ENCODE peak calls at places on chromosomes 16 and 17, in seven cellular contexts. Q, Z, M, E, B, D and O are unnamed samples.

GRCh38 chr17:83004791-83005380 is 74.5 kb upstream of the METRNL start:
- DNase-seq in Q (no peak), Z (no peak), M (no peak), E (no peak), B (no peak), D (no peak), O (no peak)

GRCh38 chr17:30398328-30399041 is 19.8 kb downstream of the CPD start:
- DNase-seq in Q (no peak), Z (no peak), M (no peak), E (no peak), B (no peak), D (no peak), O (no peak)

GRCh38 chr16:21277045-21277926 is 804 bp downstream of the CRYM start:
- DNase-seq in Q (no peak), Z (no peak), M (no peak), E (no peak), B (no peak), D (no peak), O (peak)

GRCh38 chr16:13510425-13511151 is 409.4 kb upstream of the ERCC4 start:
- DNase-seq in Q (no peak), Z (no peak), M (no peak), E (no peak), B (peak), D (no peak), O (no peak)

GRCh38 chr17:67449885-67450755 is 73.0 kb downstream of the PITPNC1 start:
- DNase-seq in Q (no peak), Z (no peak), M (no peak), E (no peak), B (no peak), D (no peak), O (no peak)

GRCh38 chr17:49200423-49201083 is 9.8 kb downstream of the GNGT2 start:
- DNase-seq in Q (no peak), Z (no peak), M (no peak), E (no peak), B (no peak), D (no peak), O (no peak)

GRCh38 chr16:79430129-79430789 is 170.3 kb downstream of the MAF start:
- DNase-seq in Q (no peak), Z (no peak), M (no peak), E (no peak), B (no peak), D (no peak), O (no peak)

GRCh38 chr16:71430744-71431143 is 11.1 kb downstream of the TLE7 start:
- DNase-seq in Q (no peak), Z (no peak), M (no peak), E (no peak), B (no peak), D (no peak), O (no peak)

GRCh38 chr17:73420897-73421296 is 109.1 kb upstream of the CDC42EP4 start:
- DNase-seq in Q (peak), Z (no peak), M (no peak), E (peak), B (peak), D (no peak), O (no peak)

GRCh38 chr16:10036951-10037350 is 145.3 kb downstream of the GRIN2A start:
- DNase-seq in Q (no peak), Z (no peak), M (no peak), E (no peak), B (no peak), D (no peak), O (no peak)

GRCh38 chr16:10033561-10033960 is 148.7 kb downstream of the GRIN2A start:
- DNase-seq in Q (no peak), Z (no peak), M (no peak), E (no peak), B (no peak), D (no peak), O (no peak)

GRCh38 chr16:10039220-10040096 is 142.8 kb downstream of the GRIN2A start:
- DNase-seq in Q (no peak), Z (no peak), M (no peak), E (peak), B (peak), D (no peak), O (no peak)

GRCh38 chr16:10040136-10041080 is 141.8 kb downstream of the GRIN2A start:
- DNase-seq in Q (no peak), Z (no peak), M (no peak), E (no peak), B (no peak), D (no peak), O (no peak)

DNA sequence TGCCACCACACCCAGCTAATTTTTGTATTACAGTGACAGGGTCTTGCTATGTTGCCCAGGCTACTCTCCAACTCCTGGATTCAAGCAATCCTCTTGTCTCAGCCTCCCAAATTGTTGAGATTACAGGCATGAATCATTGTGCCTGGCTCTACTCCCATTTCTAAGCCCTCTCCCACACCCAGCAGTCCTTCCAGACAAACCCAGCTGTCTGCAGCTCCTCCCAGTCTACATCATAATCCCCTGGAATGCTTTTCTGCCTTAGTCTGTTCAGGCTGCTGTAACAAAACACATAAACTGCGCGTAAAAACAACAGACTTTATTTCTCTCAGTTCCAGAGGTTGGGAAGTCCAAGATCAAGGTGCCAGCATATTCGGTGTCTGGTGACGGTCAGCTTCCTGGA is 144.5 kb downstream of the GRIN2A start:
- DNase-seq in Q (no peak), Z (no peak), M (no peak), E (no peak), B (no peak), D (no peak), O (no peak)
- TF ChIP-seq CTCF in Q (no peak), Z (no peak), M (no peak), E (no peak), B (no peak), D (no peak), O (no peak)

DNA sequence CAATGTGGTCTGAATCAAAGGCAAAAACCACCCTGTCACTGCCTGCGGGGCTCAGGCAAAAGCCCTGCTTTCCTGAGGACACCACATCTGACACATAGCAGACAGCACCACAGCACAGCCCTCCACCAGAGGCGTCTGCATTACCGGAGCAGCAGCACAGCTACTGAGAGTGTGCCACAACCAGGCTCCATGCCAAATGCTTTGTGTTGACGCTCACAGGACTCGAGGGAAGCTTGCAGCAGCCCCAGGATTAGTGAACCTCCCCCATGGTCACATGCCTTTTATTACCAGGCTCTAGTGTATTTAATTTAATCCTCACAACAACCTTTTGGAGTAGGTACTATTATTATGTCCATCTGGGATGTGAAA is 12.6 kb downstream of the ATPAF2 start:
- DNase-seq in Q (no peak), Z (no peak), M (no peak), E (peak), B (no peak), D (peak), O (no peak)
- TF ChIP-seq CTCF in Q (no peak), Z (no peak), M (no peak), E (peak), B (no peak), D (no peak), O (no peak)

DNA sequence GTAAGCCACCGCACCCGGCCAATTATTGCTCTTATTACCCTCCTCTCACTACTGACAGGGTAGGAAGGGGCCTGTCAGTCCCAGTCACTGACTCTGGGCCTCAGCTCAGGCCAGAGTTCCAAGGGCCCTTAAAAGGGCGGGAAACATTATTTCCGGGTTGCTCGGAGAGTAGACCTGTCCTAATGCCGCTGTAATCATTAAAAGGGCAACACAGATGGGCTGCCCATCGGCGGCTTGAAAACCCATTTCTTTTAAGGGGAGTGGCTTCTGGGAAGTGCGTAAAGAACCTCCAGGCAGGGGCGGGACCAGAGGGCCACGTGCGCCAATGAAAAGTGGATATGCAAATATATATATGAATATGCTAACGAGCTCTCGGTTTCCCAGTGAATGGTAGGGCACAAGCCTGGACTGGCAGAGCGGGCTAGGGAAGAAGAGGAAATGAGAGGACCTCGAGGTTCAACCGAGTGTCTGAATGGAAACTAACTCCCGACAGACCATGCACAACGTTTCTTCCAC is 26.6 kb downstream of the PIPOX start:
- DNase-seq in Q (no peak), Z (peak), M (no peak), E (peak), B (no peak), D (peak), O (no peak)
- TF ChIP-seq CTCF in Q (no peak), Z (no peak), M (no peak), E (no peak), B (no peak), D (no peak), O (no peak)

GRCh38 chr17:61395409-61395982 is 4.1 kb upstream of the TBX2 start:
- DNase-seq in Q (no peak), Z (no peak), M (no peak), E (no peak), B (no peak), D (no peak), O (no peak)

GRCh38 chr17:61395983-61396585 is 3.6 kb upstream of the TBX2 start:
- DNase-seq in Q (no peak), Z (no peak), M (no peak), E (no peak), B (no peak), D (no peak), O (no peak)

GRCh38 chr17:61398721-61399130 is 917 bp upstream of the TBX2 start:
- DNase-seq in Q (no peak), Z (no peak), M (no peak), E (no peak), B (no peak), D (no peak), O (no peak)

GRCh38 chr17:61396586-61397085 is 3.0 kb upstream of the TBX2 start:
- DNase-seq in Q (no peak), Z (no peak), M (no peak), E (no peak), B (no peak), D (no peak), O (no peak)

GRCh38 chr17:61397086-61397842 is 2.4 kb upstream of the TBX2 start:
- DNase-seq in Q (no peak), Z (no peak), M (no peak), E (peak), B (no peak), D (no peak), O (no peak)
- TF ChIP-seq CTCF in Q (no peak), Z (no peak), M (peak), E (peak), B (no peak), D (no peak), O (no peak)

DNA sequence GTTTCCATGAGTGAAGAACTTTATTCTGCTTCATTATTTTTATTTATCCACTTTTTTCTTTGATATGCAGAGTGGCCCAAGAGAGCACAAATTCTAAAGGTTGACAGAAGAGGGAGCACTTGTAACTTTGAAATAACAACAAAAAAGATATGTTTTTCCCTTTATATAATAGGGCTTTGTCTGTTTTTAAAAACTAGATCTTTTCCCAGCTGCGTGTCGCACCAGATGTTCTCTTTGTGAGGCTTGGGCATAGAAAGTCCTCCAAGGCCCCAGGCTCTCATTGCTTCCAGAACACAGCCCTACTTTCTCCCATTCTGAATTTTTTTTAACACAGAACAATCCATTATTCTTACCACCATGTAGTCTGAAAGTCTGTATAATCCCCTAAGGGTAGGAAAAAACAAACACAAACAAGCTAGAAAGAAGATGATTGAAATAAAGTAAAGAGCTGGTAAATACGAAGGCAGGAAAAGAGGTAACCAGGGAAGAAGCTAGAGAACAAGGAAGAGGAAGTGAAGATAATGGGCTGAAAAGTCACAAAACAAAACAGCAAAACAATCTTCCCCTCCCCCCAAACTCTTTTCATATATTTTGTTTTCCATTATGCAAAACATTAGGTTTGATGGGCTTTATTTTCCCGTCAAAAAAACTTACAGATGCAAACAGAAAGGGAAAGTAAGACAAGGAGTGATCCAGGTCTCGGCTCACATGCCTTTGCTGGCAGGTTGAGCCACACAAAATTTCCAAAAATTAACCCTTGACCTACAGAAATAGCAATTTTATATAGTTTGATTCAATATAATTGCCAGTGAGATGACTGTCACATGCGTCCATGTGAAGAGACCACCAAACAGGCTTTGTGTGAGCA is 160.3 kb downstream of the ABCA8 start:
- DNase-seq in Q (no peak), Z (no peak), M (peak), E (peak), B (peak), D (peak), O (no peak)
- TF ChIP-seq CTCF in Q (peak), Z (no peak), M (peak), E (peak), B (peak), D (peak), O (peak)

GRCh38 chr17:38604479-38605229 is 1.1 kb downstream of the SRCIN1 start:
- DNase-seq in Q (no peak), Z (no peak), M (no peak), E (no peak), B (peak), D (no peak), O (no peak)

GRCh38 chr17:38605230-38605851 is 411 bp downstream of the SRCIN1 start:
- DNase-seq in Q (no peak), Z (no peak), M (no peak), E (no peak), B (no peak), D (no peak), O (no peak)

GRCh38 chr17:38605852-38606645 is at the start of gene SRCIN1:
- DNase-seq in Q (no peak), Z (peak), M (no peak), E (peak), B (peak), D (no peak), O (no peak)

GRCh38 chr17:38608648-38609047 is 2.9 kb upstream of the SRCIN1 start:
- DNase-seq in Q (peak), Z (peak), M (no peak), E (no peak), B (no peak), D (no peak), O (no peak)

DNA sequence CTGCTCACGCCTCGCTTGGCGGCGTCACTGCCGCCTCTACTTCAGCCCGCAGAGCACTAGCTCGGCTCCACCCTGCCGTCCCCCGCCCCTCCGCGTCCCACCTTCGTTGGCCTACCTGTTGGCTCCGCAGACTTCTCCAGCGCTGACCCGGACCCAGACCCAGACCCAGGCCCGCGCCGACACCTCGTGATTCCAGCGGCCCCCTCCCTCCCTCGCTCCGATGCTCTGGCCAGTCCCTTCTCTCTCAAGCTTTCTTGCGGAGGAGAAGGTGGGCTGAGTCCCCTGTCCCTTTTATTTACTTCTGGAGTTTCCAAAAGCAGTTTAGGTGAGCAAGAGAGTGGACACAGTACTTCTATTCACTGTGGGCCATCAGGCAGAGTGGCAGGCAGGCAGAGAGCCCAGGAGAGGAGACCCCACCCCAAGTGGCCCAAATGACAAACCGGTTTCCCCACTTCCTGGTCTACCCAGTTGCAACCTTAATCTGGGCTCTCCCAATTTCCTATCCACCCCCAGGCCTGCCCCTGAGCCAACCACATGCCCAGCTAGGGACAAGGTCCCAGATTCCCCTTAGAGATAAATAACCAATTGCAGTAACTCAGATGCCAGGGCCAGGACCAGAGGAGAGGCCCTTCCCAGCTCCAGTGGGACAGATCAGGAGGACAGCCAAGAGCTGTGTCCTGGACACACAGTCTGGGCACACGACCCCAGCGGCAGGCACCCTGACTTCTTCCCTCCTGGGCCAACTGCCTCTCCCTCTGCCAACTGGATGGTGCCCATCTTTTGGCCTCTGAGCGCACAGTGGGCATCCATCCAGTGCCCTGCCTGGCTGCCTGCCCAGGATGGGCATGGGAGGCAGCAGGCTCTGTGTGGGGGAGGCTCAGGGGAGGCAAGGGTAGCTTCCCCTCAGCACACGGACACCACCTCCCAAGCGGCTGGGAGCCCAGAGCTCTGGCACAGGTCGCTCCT is 1.2 kb upstream of the SRCIN1 start:
- DNase-seq in Q (peak), Z (no peak), M (no peak), E (no peak), B (no peak), D (no peak), O (no peak)
- TF ChIP-seq CTCF in Q (peak), Z (no peak), M (no peak), E (no peak), B (no peak), D (no peak), O (peak)

GRCh38 chr17:10087333-10087732 is 111.1 kb downstream of the GAS7 start:
- DNase-seq in Q (no peak), Z (no peak), M (no peak), E (peak), B (no peak), D (no peak), O (no peak)
- TF ChIP-seq CTCF in Q (no peak), Z (no peak), M (no peak), E (no peak), B (no peak), D (no peak), O (no peak)

GRCh38 chr16:74030000-74030399 is 266.6 kb upstream of the PSMD7 start:
- DNase-seq in Q (no peak), Z (peak), M (no peak), E (no peak), B (no peak), D (no peak), O (no peak)

GRCh38 chr16:74035816-74036215 is 260.8 kb upstream of the PSMD7 start:
- DNase-seq in Q (no peak), Z (no peak), M (no peak), E (peak), B (peak), D (no peak), O (no peak)

GRCh38 chr16:74031551-74031950 is 265.1 kb upstream of the PSMD7 start:
- DNase-seq in Q (no peak), Z (no peak), M (no peak), E (no peak), B (no peak), D (no peak), O (no peak)

GRCh38 chr16:74029122-74029805 is 267.4 kb upstream of the PSMD7 start:
- DNase-seq in Q (no peak), Z (peak), M (no peak), E (no peak), B (no peak), D (no peak), O (no peak)

DNA sequence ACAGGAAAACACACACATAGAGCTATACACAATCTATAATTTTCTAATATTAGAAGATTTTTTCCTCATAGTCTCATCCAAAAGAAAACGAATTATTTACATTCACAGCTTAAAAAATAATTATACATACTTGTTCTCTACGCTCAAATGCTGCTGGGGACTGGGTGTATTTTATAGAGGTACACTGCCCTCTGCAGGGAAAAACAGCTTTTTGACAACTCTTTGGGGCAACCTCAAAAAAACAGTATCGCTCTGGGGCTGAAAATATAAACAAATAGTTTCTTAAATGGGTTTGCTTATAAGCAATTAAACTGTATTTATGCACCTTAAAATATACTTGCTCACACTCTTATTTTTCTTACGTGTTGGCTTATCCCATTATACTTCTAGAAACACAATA is 261.8 kb upstream of the PSMD7 start:
- DNase-seq in Q (no peak), Z (peak), M (no peak), E (peak), B (peak), D (peak), O (no peak)
- TF ChIP-seq CTCF in Q (peak), Z (no peak), M (peak), E (peak), B (peak), D (peak), O (peak)

GRCh38 chr16:11253009-11253994 is 2.7 kb downstream of the SOCS1 start:
- DNase-seq in Q (no peak), Z (no peak), M (no peak), E (no peak), B (peak), D (no peak), O (no peak)

GRCh38 chr16:11253995-11254912 is 1.8 kb downstream of the SOCS1 start:
- DNase-seq in Q (no peak), Z (no peak), M (no peak), E (no peak), B (peak), D (no peak), O (no peak)

GRCh38 chr16:11256657-11257130 is 690 bp upstream of the SOCS1 start:
- DNase-seq in Q (no peak), Z (peak), M (no peak), E (peak), B (no peak), D (no peak), O (peak)

GRCh38 chr16:11255737-11256656 is at the start of gene SOCS1:
- DNase-seq in Q (peak), Z (peak), M (peak), E (peak), B (peak), D (peak), O (peak)

GRCh38 chr16:11254913-11255736 is 879 bp downstream of the SOCS1 start:
- DNase-seq in Q (no peak), Z (peak), M (no peak), E (peak), B (peak), D (peak), O (no peak)
- TF ChIP-seq CTCF in Q (no peak), Z (no peak), M (no peak), E (peak), B (peak), D (peak), O (no peak)